ENCODE peak calls at places on chromosomes 12 and 14, in nine cellular contexts. A, M, Q, U, X, W, C, G and R are unnamed samples.

GRCh38 chr12:54987611-54988231 is 3.2 kb upstream of the TESPA1 start:
- DNase-seq in G (no peak), U (no peak), C (no peak), M (no peak), X (no peak), Q (no peak), W (no peak), A (no peak), R (no peak)

GRCh38 chr12:51973560-51973959 is 22.1 kb downstream of the ACVR1B start:
- DNase-seq in A (no peak), M (no peak), X (no peak), U (no peak), C (no peak), G (no peak), W (no peak), Q (no peak), R (no peak)

GRCh38 chr14:58987601-58988000 is 200.9 kb upstream of the DAAM1 start:
- DNase-seq in M (no peak), G (no peak), U (no peak), C (no peak), X (no peak), A (no peak), Q (no peak), W (no peak), R (no peak)

GRCh38 chr14:90017371-90017770 is 44.4 kb upstream of the KCNK13 start:
- DNase-seq in M (no peak), X (no peak), G (no peak), Q (no peak), U (no peak), W (no peak), A (no peak), C (peak), R (no peak)

GRCh38 chr12:93591137-93591868 is 18.8 kb downstream of the SOCS2 start:
- DNase-seq in Q (peak), M (peak), U (peak), C (peak), G (peak), X (peak), A (peak), W (peak), R (peak)

GRCh38 chr12:16473610-16474326 is 126.3 kb downstream of the MGST1 start:
- DNase-seq in A (no peak), Q (no peak), M (no peak), U (no peak), X (no peak), W (no peak), G (no peak), C (no peak), R (no peak)

GRCh38 chr12:48788852-48789775 is at the start of gene ADCY6:
- DNase-seq in W (peak), M (peak), Q (peak), G (peak), U (peak), X (peak), C (peak), A (peak), R (peak)

GRCh38 chr12:132719954-132720324 is 9.3 kb downstream of the PGAM5 start:
- DNase-seq in U (no peak), W (no peak), A (no peak), Q (no peak), M (no peak), C (no peak), G (no peak), X (no peak), R (no peak)

GRCh38 chr12:14417717-14418116 is 52.2 kb downstream of the ATF7IP start:
- DNase-seq in G (peak), W (peak), C (peak), Q (no peak), M (peak), A (no peak), U (peak), X (no peak), R (peak)

GRCh38 chr12:80979821-80980220 is 42.1 kb upstream of the LIN7A start:
- DNase-seq in A (no peak), G (no peak), X (no peak), M (no peak), U (no peak), Q (no peak), W (peak), C (no peak), R (no peak)

GRCh38 chr12:23555808-23556207 is 393.7 kb downstream of the SOX5 start:
- DNase-seq in C (no peak), G (no peak), X (no peak), Q (no peak), A (no peak), W (no peak), M (no peak), U (no peak), R (no peak)

GRCh38 chr12:124637586-124637985 is 70.2 kb upstream of the NCOR2 start:
- DNase-seq in X (no peak), W (no peak), A (no peak), C (no peak), Q (peak), U (peak), G (no peak), M (peak), R (no peak)

GRCh38 chr12:62190921-62191746 is 69.1 kb upstream of the USP15 start:
- DNase-seq in M (peak), G (no peak), W (no peak), Q (no peak), U (no peak), X (peak), A (peak), C (no peak), R (peak)

GRCh38 chr12:66863276-66863675 is 184.4 kb upstream of the GRIP1 start:
- DNase-seq in M (no peak), W (no peak), A (no peak), Q (no peak), X (no peak), G (no peak), U (no peak), C (no peak), R (no peak)

GRCh38 chr12:104656383-104656782 is 199.6 kb downstream of the CHST11 start:
- DNase-seq in G (no peak), W (no peak), Q (no peak), A (no peak), U (no peak), C (no peak), M (no peak), X (no peak), R (no peak)

GRCh38 chr12:6229823-6230222 is 29.6 kb downstream of the CD9 start:
- DNase-seq in C (peak), G (peak), M (peak), U (peak), X (no peak), A (no peak), W (peak), Q (peak), R (no peak)

GRCh38 chr12:79296871-79297270 is 393.9 kb downstream of the PAWR start:
- DNase-seq in C (no peak), W (no peak), Q (no peak), M (no peak), G (no peak), U (no peak), A (no peak), X (no peak), R (no peak)

GRCh38 chr14:89669209-89669608 is 252.2 kb upstream of the FOXN3 start:
- DNase-seq in U (no peak), W (peak), X (peak), M (no peak), G (no peak), A (no peak), C (no peak), Q (no peak), R (no peak)

GRCh38 chr14:67532606-67532997 is 488 bp upstream of the PLEKHH1 start:
- DNase-seq in Q (no peak), U (no peak), M (no peak), W (no peak), X (no peak), C (no peak), G (no peak), A (no peak), R (no peak)

GRCh38 chr12:100401660-100402059 is 44.8 kb downstream of the SLC17A8 start:
- DNase-seq in G (no peak), Q (no peak), M (no peak), C (peak), W (peak), U (peak), X (no peak), A (no peak), R (no peak)

GRCh38 chr12:123533672-123534643 is at the start of gene RILPL1:
- DNase-seq in W (peak), C (peak), X (peak), M (peak), Q (peak), A (peak), G (peak), U (peak), R (peak)

GRCh38 chr12:113424915-113425823 is 3.0 kb downstream of the SDSL start:
- DNase-seq in C (no peak), A (peak), U (peak), M (no peak), Q (no peak), W (peak), X (peak), G (peak), R (peak)

GRCh38 chr12:122672515-122672914 is 30.6 kb downstream of the HCAR2 start:
- DNase-seq in Q (no peak), U (no peak), M (no peak), G (no peak), W (no peak), A (no peak), X (no peak), C (no peak), R (no peak)

DNA sequence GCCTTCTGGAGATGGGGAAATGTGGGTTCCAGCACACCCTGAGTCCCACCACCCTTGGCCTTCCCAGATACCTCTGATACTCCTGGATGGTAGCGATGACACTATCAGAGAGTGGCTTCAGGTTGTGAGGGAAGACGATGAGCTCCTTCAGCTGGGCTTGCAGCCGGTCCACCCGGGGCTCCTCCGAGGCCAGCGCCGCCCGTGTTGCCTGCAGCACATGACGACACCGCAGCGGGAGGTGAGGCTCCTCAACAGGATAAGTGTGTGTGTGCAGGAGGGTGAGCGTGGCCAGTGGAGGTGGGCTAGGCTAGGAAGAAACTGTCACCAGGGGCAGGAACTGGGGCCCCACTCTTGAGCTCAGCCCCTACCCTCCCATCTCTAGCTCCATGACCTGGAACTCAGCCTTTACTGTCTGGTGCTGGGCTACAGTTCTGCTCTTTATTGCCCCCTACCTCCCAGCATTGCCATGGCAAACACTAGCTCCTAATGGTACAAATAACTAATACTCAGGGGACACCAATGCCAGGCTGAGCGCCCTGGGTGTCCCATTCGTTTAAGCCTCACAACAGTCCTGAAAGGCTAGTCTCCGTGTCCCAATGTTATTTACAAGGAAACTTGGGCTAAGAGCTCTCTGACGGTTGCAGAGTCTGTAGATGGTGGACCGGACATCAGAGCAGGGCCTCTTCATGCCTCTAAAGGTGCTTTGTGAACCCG is 64.1 kb downstream of the SYNE3 start:
- DNase-seq in A (no peak), Q (no peak), C (no peak), G (no peak), M (no peak), X (no peak), W (no peak), U (no peak), R (no peak)
- TF ChIP-seq CTCF in A (peak), Q (no peak), C (peak), G (no peak), M (no peak), X (peak), W (no peak), U (peak), R (peak)

GRCh38 chr12:4909397-4909733 is 340 bp upstream of the KCNA1 start:
- DNase-seq in C (no peak), X (no peak), Q (no peak), G (no peak), M (no peak), A (peak), U (no peak), W (no peak), R (peak)
- TF ChIP-seq CTCF in C (no peak), X (no peak), Q (no peak), G (no peak), M (no peak), A (no peak), U (no peak), W (no peak), R (no peak)

DNA sequence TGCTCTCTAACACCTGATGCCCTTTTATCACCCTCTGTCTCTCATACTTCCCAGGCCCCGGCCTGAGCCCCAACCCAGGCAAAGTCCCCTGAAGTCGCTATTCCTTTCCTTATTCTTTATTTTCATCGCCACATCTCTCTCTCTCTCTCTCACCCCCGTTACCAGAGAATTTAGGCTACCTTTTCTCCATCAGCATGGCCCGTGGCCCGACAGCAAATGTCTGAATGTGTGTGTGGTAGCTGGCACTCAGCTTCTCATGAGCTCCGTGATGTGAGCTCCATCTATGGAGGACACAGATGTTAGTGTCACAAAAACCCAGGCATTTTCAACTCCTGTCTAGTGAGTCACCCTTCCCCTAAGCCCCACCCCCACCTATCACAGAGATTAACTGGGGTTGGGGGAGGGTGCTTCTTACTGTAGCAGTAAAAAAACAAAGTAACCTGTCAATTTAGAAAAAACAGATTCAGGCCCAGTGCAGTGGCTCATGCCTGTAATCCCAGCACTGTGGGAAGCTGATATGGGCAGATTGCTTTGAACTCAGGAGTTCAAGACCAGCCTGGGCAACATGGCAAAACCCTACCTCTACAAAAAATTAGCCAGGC is 53.8 kb downstream of the VCPKMT start:
- DNase-seq in Q (no peak), G (peak), U (peak), A (no peak), W (peak), X (peak), M (no peak), C (peak), R (no peak)
- TF ChIP-seq CTCF in Q (no peak), G (no peak), U (no peak), A (no peak), W (no peak), X (no peak), M (no peak), C (no peak), R (no peak)

DNA sequence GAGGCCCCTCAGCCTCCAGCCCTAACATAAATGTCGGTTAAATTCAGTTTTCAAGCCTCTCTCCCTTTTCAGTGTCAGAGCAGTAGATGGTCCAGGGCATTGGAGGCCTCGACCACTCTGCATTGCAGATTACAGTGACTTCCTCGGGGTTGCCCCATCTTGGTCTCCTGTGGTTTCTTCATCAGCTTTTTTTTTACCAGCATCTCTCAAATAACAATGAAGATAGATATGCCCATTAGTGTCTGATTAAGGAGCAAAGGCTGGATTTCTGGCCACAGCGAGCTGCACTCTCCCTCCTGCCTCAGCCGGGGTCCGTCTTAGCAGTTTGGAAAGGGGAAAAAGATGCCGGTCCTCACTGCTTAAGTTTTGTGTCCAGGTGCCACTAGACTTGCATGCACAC is 49.7 kb downstream of the C14orf132 start:
- DNase-seq in G (no peak), W (no peak), M (no peak), Q (no peak), C (no peak), A (no peak), X (no peak), U (no peak), R (peak)
- TF ChIP-seq CTCF in G (no peak), W (no peak), M (no peak), Q (no peak), C (no peak), A (no peak), X (no peak), U (no peak), R (no peak)

GRCh38 chr12:41409628-41410027 is 221.5 kb downstream of the PDZRN4 start:
- DNase-seq in X (no peak), Q (no peak), U (no peak), M (no peak), G (no peak), A (no peak), W (no peak), C (no peak), R (no peak)
- TF ChIP-seq CTCF in X (no peak), Q (no peak), U (no peak), M (no peak), G (no peak), A (no peak), W (no peak), C (no peak), R (no peak)

GRCh38 chr14:65256714-65257113 is 154.4 kb upstream of the MAX start:
- DNase-seq in M (no peak), G (no peak), Q (no peak), U (no peak), C (no peak), X (no peak), W (no peak), A (no peak), R (no peak)

GRCh38 chr14:65258391-65258790 is 154.1 kb upstream of the FUT8 start:
- DNase-seq in U (peak), X (no peak), W (no peak), Q (no peak), G (no peak), C (peak), M (no peak), A (no peak), R (no peak)

GRCh38 chr14:65255029-65255545 is 152.8 kb upstream of the MAX start:
- DNase-seq in Q (no peak), C (peak), M (no peak), G (no peak), W (no peak), A (no peak), U (peak), X (no peak), R (no peak)

GRCh38 chr14:65257405-65257804 is 155.1 kb upstream of the MAX start:
- DNase-seq in U (no peak), M (no peak), C (no peak), Q (no peak), A (no peak), X (no peak), W (no peak), G (no peak), R (no peak)

GRCh38 chr14:65255583-65256443 is 153.5 kb upstream of the MAX start:
- DNase-seq in M (peak), W (peak), C (no peak), A (peak), X (peak), Q (peak), U (peak), G (no peak), R (no peak)
- TF ChIP-seq CTCF in M (peak), W (peak), C (no peak), A (peak), X (no peak), Q (no peak), U (no peak), G (no peak), R (no peak)

GRCh38 chr12:41563044-41563443 is 374.9 kb downstream of the PDZRN4 start:
- DNase-seq in G (no peak), A (no peak), C (no peak), M (no peak), U (no peak), Q (no peak), X (no peak), W (no peak), R (no peak)

GRCh38 chr12:41566703-41567102 is 378.6 kb downstream of the PDZRN4 start:
- DNase-seq in C (no peak), Q (no peak), A (no peak), U (no peak), G (no peak), W (no peak), X (no peak), M (no peak), R (no peak)

DNA sequence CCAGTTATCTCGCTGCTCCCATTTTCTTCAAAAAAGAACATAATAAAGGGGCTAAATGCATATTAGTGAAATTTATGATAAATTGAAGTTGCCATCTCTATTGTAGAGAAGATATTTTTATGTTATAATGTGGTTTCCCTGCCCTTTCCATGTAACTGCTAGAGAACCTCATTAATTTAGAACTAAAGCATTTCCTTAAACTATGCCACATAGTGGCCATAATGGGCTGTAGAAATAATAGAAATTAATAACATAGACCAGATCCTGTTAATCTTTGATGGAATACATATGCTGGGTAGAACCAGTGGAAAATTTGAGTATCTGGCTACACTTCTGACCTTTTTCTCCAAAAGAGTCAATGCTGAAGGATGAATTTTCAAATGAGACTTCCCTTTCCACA is 376.7 kb downstream of the PDZRN4 start:
- DNase-seq in G (no peak), A (no peak), U (no peak), M (no peak), X (no peak), Q (no peak), C (no peak), W (no peak), R (no peak)
- TF ChIP-seq CTCF in G (no peak), A (no peak), U (no peak), M (no peak), X (no peak), Q (no peak), C (no peak), W (no peak), R (no peak)

GRCh38 chr14:45716506-45716905 is 463.5 kb upstream of the MIS18BP1 start:
- DNase-seq in C (no peak), G (no peak), W (no peak), U (no peak), M (no peak), X (no peak), Q (no peak), A (no peak), R (peak)
- TF ChIP-seq CTCF in C (no peak), G (no peak), W (no peak), U (no peak), M (no peak), X (no peak), Q (no peak), A (peak), R (peak)

GRCh38 chr14:97299661-97300060 is 502.5 kb downstream of the VRK1 start:
- DNase-seq in C (no peak), U (no peak), Q (no peak), M (no peak), W (no peak), A (no peak), X (no peak), G (no peak), R (no peak)
- TF ChIP-seq CTCF in C (no peak), U (no peak), Q (no peak), M (no peak), W (no peak), A (peak), X (peak), G (no peak), R (no peak)

DNA sequence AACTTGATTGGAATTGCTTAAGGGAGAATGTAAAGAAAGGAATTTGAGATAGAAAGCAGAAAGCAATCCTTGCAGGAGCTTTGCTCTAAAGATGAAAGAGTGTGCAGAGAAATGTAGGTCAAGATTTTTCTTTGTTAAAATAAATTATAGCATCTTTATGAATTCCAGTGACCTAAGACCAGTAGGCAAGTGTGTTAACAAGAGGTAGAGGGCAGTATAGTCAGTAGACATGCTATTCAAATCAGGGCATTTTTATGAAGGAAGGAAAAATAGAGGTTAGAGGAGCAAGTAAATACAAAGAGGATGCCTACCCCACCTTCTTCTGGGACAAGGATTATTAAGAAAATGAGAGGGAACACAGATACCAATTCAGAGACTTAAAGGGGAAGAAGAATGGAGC is 148.5 kb downstream of the PLCZ1 start:
- DNase-seq in W (no peak), Q (no peak), U (no peak), C (no peak), G (no peak), M (no peak), A (no peak), X (no peak), R (no peak)
- TF ChIP-seq CTCF in W (no peak), Q (no peak), U (no peak), C (no peak), G (no peak), M (no peak), A (no peak), X (no peak), R (no peak)